ENCODE peak calls at places on chromosomes 2 and 18, in four cellular contexts. Q is CD4-positive, alpha-beta T cell; O is stimulated activated effector memory CD8-positive, alpha-beta T cell treated with anti-CD3 and anti-CD28 coated beads, Interleukin-12 subunit alpha, Interleukin-12 subunit beta, amount 100 ng/mL, for 72 hours; A is cardiac fibroblast. H is an unnamed sample.

GRCh38 chr2:100137877-100138570 is 4.4 kb downstream of the AFF3 start:
- DNase-seq in Q (no peak), O (no peak), A (no peak), H (no peak)

GRCh38 chr2:216596234-216596985 is 36.8 kb upstream of the IGFBP2 start:
- DNase-seq in Q (no peak), O (no peak), A (peak; percentile 53), H (no peak)

GRCh38 chr2:185208261-185208660 is 530.3 kb upstream of the FSIP2 start:
- DNase-seq in Q (no peak), O (no peak), A (no peak), H (no peak)

GRCh38 chr2:128451636-128452411 is 133.2 kb upstream of the HS6ST1 start:
- DNase-seq in Q (no peak), O (no peak), A (no peak), H (no peak)

GRCh38 chr2:134411828-134412638 is 158.2 kb downstream of the MGAT5 start:
- DNase-seq in Q (peak; percentile 51), O (peak; percentile 14), A (peak; percentile 88), H (peak; percentile 58)

GRCh38 chr2:62774555-62775366 is 69.2 kb downstream of the EHBP1 start:
- DNase-seq in Q (no peak), O (no peak), A (peak; percentile 75), H (no peak)

GRCh38 chr2:41926614-41927580 is 120.9 kb upstream of the PKDCC start:
- DNase-seq in Q (no peak), O (no peak), A (no peak), H (no peak)

GRCh38 chr2:38712871-38713270 is 38.3 kb downstream of the SRSF7 start:
- DNase-seq in Q (no peak), O (no peak), A (no peak), H (no peak)

GRCh38 chr2:161981679-161982300 is 92.2 kb downstream of the DPP4 start:
- DNase-seq in Q (no peak), O (no peak), A (no peak), H (no peak)

GRCh38 chr2:160224060-160224459 is 24.0 kb upstream of the ITGB6 start:
- DNase-seq in Q (no peak), O (no peak), A (peak; percentile 98), H (peak; percentile 53)

GRCh38 chr18:12005542-12006487 is 24.5 kb downstream of the IMPA2 start:
- DNase-seq in Q (no peak), O (no peak), A (peak; percentile 59), H (no peak)

GRCh38 chr2:168336786-168337388 is 89.5 kb upstream of the STK39 start:
- DNase-seq in Q (peak; percentile 36), O (no peak), A (no peak), H (no peak)

GRCh38 chr2:29706171-29706690 is 215.2 kb downstream of the ALK start:
- DNase-seq in Q (no peak), O (no peak), A (no peak), H (no peak)

GRCh38 chr18:37266290-37266689 is 299.3 kb downstream of the CELF4 start:
- DNase-seq in Q (no peak), O (no peak), A (no peak), H (no peak)

GRCh38 chr2:12816379-12817306 is 99.9 kb downstream of the TRIB2 start:
- DNase-seq in Q (no peak), O (no peak), A (peak; percentile 84), H (no peak)

GRCh38 chr2:113283704-113284284 is 5.1 kb upstream of the PAX8 start:
- DNase-seq in Q (no peak), O (no peak), A (peak; percentile 91), H (no peak)

GRCh38 chr2:96325038-96325883 is at the start of gene ITPRIPL1:
- DNase-seq in Q (no peak), O (peak; percentile 32), A (peak; percentile 32), H (no peak)

GRCh38 chr2:69119541-69119940 is 106.6 kb downstream of the ANTXR1 start:
- DNase-seq in Q (no peak), O (no peak), A (no peak), H (no peak)

GRCh38 chr18:38693085-38693484 is 1127.5 kb upstream of the CELF4 start:
- DNase-seq in Q (no peak), O (no peak), A (no peak), H (no peak)

GRCh38 chr2:201904529-201905420 is 98.4 kb downstream of the CDK15 start:
- DNase-seq in Q (no peak), O (no peak), A (no peak), H (no peak)

GRCh38 chr2:47536696-47537095 is 133.7 kb downstream of the MSH2 start:
- DNase-seq in Q (no peak), O (no peak), A (no peak), H (no peak)

GRCh38 chr2:43948370-43948769 is 47.4 kb downstream of the LRPPRC start:
- DNase-seq in Q (no peak), O (no peak), A (no peak), H (no peak)

GRCh38 chr2:160256511-160256910 is 56.4 kb upstream of the ITGB6 start:
- DNase-seq in Q (no peak), O (no peak), A (no peak), H (no peak)

GRCh38 chr2:21757805-21758204 is 634.0 kb downstream of the TDRD15 start:
- DNase-seq in Q (no peak), O (no peak), A (no peak), H (no peak)

GRCh38 chr18:10070581-10071000 is 156.8 kb downstream of the VAPA start:
- DNase-seq in Q (no peak), O (no peak), A (no peak), H (no peak)

H was measured in GM18507.